ENCODE peak calls at places on chromosomes 7 and 10, in seven cellular contexts. One of them, this sample, is unnamed.

GRCh38 chr7:15461576-15461975 is 100.2 kb downstream of the AGMO start:
- DNase-seq in thoracic aorta: no peak
- DNase-seq in effector memory CD4-positive, alpha-beta T cell: no peak
- DNase-seq in CD8-positive, alpha-beta memory T cell: no peak
- DNase-seq in neuronal stem cell: no peak
- DNase-seq in IMR-90: peak; percentile 87
- DNase-seq in PC-3: peak; percentile 57
- DNase-seq in this sample: no peak

GRCh38 chr7:28872226-28872625 is 85.9 kb downstream of the TRIL start:
- DNase-seq in effector memory CD4-positive, alpha-beta T cell: no peak
- DNase-seq in PC-3: peak; percentile 68
- DNase-seq in neuronal stem cell: no peak
- DNase-seq in IMR-90: no peak
- DNase-seq in CD8-positive, alpha-beta memory T cell: no peak
- DNase-seq in thoracic aorta: no peak
- DNase-seq in this sample: no peak

GRCh38 chr10:123306290-123306689 is 152.1 kb downstream of the BUB3 start:
- DNase-seq in PC-3: no peak
- DNase-seq in effector memory CD4-positive, alpha-beta T cell: no peak
- DNase-seq in IMR-90: no peak
- DNase-seq in neuronal stem cell: no peak
- DNase-seq in thoracic aorta: no peak
- DNase-seq in CD8-positive, alpha-beta memory T cell: no peak
- DNase-seq in this sample: no peak

GRCh38 chr10:76210241-76210640 is 778.8 kb downstream of the LRMDA start:
- DNase-seq in CD8-positive, alpha-beta memory T cell: no peak
- DNase-seq in thoracic aorta: no peak
- DNase-seq in IMR-90: no peak
- DNase-seq in PC-3: peak; percentile 47
- DNase-seq in neuronal stem cell: no peak
- DNase-seq in effector memory CD4-positive, alpha-beta T cell: no peak
- DNase-seq in this sample: no peak

GRCh38 chr7:44676776-44677175 is 70.3 kb downstream of the OGDH start:
- DNase-seq in IMR-90: no peak
- DNase-seq in CD8-positive, alpha-beta memory T cell: no peak
- DNase-seq in effector memory CD4-positive, alpha-beta T cell: no peak
- DNase-seq in neuronal stem cell: no peak
- DNase-seq in thoracic aorta: no peak
- DNase-seq in PC-3: no peak
- DNase-seq in this sample: no peak

GRCh38 chr7:114087674-114088539 is 169.1 kb upstream of the PPP1R3A start:
- DNase-seq in PC-3: no peak
- DNase-seq in thoracic aorta: no peak
- DNase-seq in effector memory CD4-positive, alpha-beta T cell: no peak
- DNase-seq in neuronal stem cell: peak; percentile 5
- DNase-seq in IMR-90: no peak
- DNase-seq in CD8-positive, alpha-beta memory T cell: no peak
- DNase-seq in this sample: peak; percentile 49

GRCh38 chr7:96093435-96093834 is 228.5 kb downstream of the SLC25A13 start:
- DNase-seq in IMR-90: peak; percentile 91
- DNase-seq in thoracic aorta: no peak
- DNase-seq in effector memory CD4-positive, alpha-beta T cell: no peak
- DNase-seq in PC-3: peak; percentile 84
- DNase-seq in neuronal stem cell: no peak
- DNase-seq in CD8-positive, alpha-beta memory T cell: no peak
- DNase-seq in this sample: no peak

GRCh38 chr7:149685455-149685854 is 87.9 kb downstream of the ZNF467 start:
- DNase-seq in PC-3: no peak
- DNase-seq in thoracic aorta: no peak
- DNase-seq in neuronal stem cell: no peak
- DNase-seq in CD8-positive, alpha-beta memory T cell: no peak
- DNase-seq in IMR-90: no peak
- DNase-seq in effector memory CD4-positive, alpha-beta T cell: no peak
- DNase-seq in this sample: no peak

GRCh38 chr7:121077165-121077630 is 88.7 kb downstream of the CPED1 start:
- DNase-seq in thoracic aorta: no peak
- DNase-seq in effector memory CD4-positive, alpha-beta T cell: no peak
- DNase-seq in PC-3: no peak
- DNase-seq in CD8-positive, alpha-beta memory T cell: no peak
- DNase-seq in IMR-90: no peak
- DNase-seq in neuronal stem cell: no peak
- DNase-seq in this sample: no peak

GRCh38 chr7:44382459-44383300 is 57.3 kb upstream of the CAMK2B start:
- DNase-seq in IMR-90: peak; percentile 43
- DNase-seq in neuronal stem cell: no peak
- DNase-seq in CD8-positive, alpha-beta memory T cell: no peak
- DNase-seq in effector memory CD4-positive, alpha-beta T cell: no peak
- DNase-seq in PC-3: no peak
- DNase-seq in thoracic aorta: no peak
- DNase-seq in this sample: peak; percentile 17

GRCh38 chr7:149768931-149769330 is 4.5 kb downstream of the ZNF467 start:
- DNase-seq in neuronal stem cell: no peak
- DNase-seq in CD8-positive, alpha-beta memory T cell: no peak
- DNase-seq in IMR-90: no peak
- DNase-seq in PC-3: no peak
- DNase-seq in effector memory CD4-positive, alpha-beta T cell: no peak
- DNase-seq in thoracic aorta: no peak
- DNase-seq in this sample: no peak

GRCh38 chr10:79285315-79286185 is 61.7 kb upstream of the PPIF start:
- DNase-seq in PC-3: no peak
- DNase-seq in thoracic aorta: no peak
- DNase-seq in IMR-90: no peak
- DNase-seq in neuronal stem cell: no peak
- DNase-seq in CD8-positive, alpha-beta memory T cell: no peak
- DNase-seq in effector memory CD4-positive, alpha-beta T cell: no peak
- DNase-seq in this sample: no peak

GRCh38 chr7:69695998-69696657 is 97.9 kb downstream of the AUTS2 start:
- DNase-seq in effector memory CD4-positive, alpha-beta T cell: no peak
- DNase-seq in thoracic aorta: no peak
- DNase-seq in CD8-positive, alpha-beta memory T cell: peak; percentile 48
- DNase-seq in PC-3: no peak
- DNase-seq in IMR-90: no peak
- DNase-seq in neuronal stem cell: no peak
- DNase-seq in this sample: no peak

GRCh38 chr10:111392159-111392558 is 315.3 kb downstream of the ADRA2A start:
- DNase-seq in IMR-90: no peak
- DNase-seq in thoracic aorta: no peak
- DNase-seq in CD8-positive, alpha-beta memory T cell: no peak
- DNase-seq in PC-3: no peak
- DNase-seq in effector memory CD4-positive, alpha-beta T cell: no peak
- DNase-seq in neuronal stem cell: no peak
- DNase-seq in this sample: no peak

GRCh38 chr7:4613855-4614548 is 68.1 kb upstream of the FOXK1 start:
- DNase-seq in effector memory CD4-positive, alpha-beta T cell: no peak
- DNase-seq in IMR-90: peak; percentile 75
- DNase-seq in neuronal stem cell: no peak
- DNase-seq in PC-3: no peak
- DNase-seq in CD8-positive, alpha-beta memory T cell: no peak
- DNase-seq in thoracic aorta: no peak
- DNase-seq in this sample: no peak

GRCh38 chr10:100970076-100970913 is 991 bp downstream of the SEMA4G start:
- DNase-seq in CD8-positive, alpha-beta memory T cell: peak; percentile 64
- DNase-seq in neuronal stem cell: no peak
- DNase-seq in IMR-90: no peak
- DNase-seq in PC-3: no peak
- DNase-seq in thoracic aorta: no peak
- DNase-seq in effector memory CD4-positive, alpha-beta T cell: peak; percentile 8
- DNase-seq in this sample: peak; percentile 86

GRCh38 chr7:130887182-130888016 is 153.4 kb upstream of the KLF14 start:
- DNase-seq in effector memory CD4-positive, alpha-beta T cell: no peak
- DNase-seq in thoracic aorta: no peak
- DNase-seq in IMR-90: peak; percentile 89
- DNase-seq in PC-3: peak; percentile 91
- DNase-seq in neuronal stem cell: no peak
- DNase-seq in CD8-positive, alpha-beta memory T cell: no peak
- DNase-seq in this sample: no peak

GRCh38 chr7:44057849-44058758 is 7.3 kb downstream of the PGAM2 start:
- DNase-seq in thoracic aorta: no peak
- DNase-seq in CD8-positive, alpha-beta memory T cell: peak; percentile 37
- DNase-seq in neuronal stem cell: no peak
- DNase-seq in effector memory CD4-positive, alpha-beta T cell: no peak
- DNase-seq in IMR-90: no peak
- DNase-seq in PC-3: no peak
- DNase-seq in this sample: peak; percentile 36

GRCh38 chr10:7408003-7408493 is 2.8 kb downstream of the SFMBT2 start:
- DNase-seq in PC-3: no peak
- DNase-seq in CD8-positive, alpha-beta memory T cell: peak; percentile 61
- DNase-seq in neuronal stem cell: no peak
- DNase-seq in thoracic aorta: no peak
- DNase-seq in IMR-90: no peak
- DNase-seq in effector memory CD4-positive, alpha-beta T cell: no peak
- DNase-seq in this sample: peak; percentile 77

GRCh38 chr7:82105463-82105862 is 335.6 kb upstream of the HGF start:
- DNase-seq in neuronal stem cell: no peak
- DNase-seq in PC-3: peak; percentile 80
- DNase-seq in effector memory CD4-positive, alpha-beta T cell: no peak
- DNase-seq in CD8-positive, alpha-beta memory T cell: no peak
- DNase-seq in thoracic aorta: no peak
- DNase-seq in IMR-90: peak; percentile 91
- DNase-seq in this sample: no peak

GRCh38 chr7:28418311-28418710 is 6.0 kb downstream of the CREB5 start:
- DNase-seq in effector memory CD4-positive, alpha-beta T cell: no peak
- DNase-seq in CD8-positive, alpha-beta memory T cell: no peak
- DNase-seq in PC-3: no peak
- DNase-seq in neuronal stem cell: no peak
- DNase-seq in thoracic aorta: no peak
- DNase-seq in IMR-90: peak; percentile 34
- DNase-seq in this sample: no peak

GRCh38 chr10:120588311-120588710 is 131.3 kb downstream of the PLPP4 start:
- DNase-seq in IMR-90: no peak
- DNase-seq in effector memory CD4-positive, alpha-beta T cell: no peak
- DNase-seq in neuronal stem cell: no peak
- DNase-seq in PC-3: no peak
- DNase-seq in CD8-positive, alpha-beta memory T cell: no peak
- DNase-seq in thoracic aorta: no peak
- DNase-seq in this sample: no peak

GRCh38 chr10:109887776-109888175 is 35.5 kb downstream of the XPNPEP1 start:
- DNase-seq in effector memory CD4-positive, alpha-beta T cell: no peak
- DNase-seq in thoracic aorta: no peak
- DNase-seq in PC-3: no peak
- DNase-seq in IMR-90: no peak
- DNase-seq in neuronal stem cell: no peak
- DNase-seq in CD8-positive, alpha-beta memory T cell: no peak
- DNase-seq in this sample: no peak

GRCh38 chr7:124030964-124031363 is 1.9 kb downstream of the TMEM229A start:
- DNase-seq in effector memory CD4-positive, alpha-beta T cell: no peak
- DNase-seq in IMR-90: no peak
- DNase-seq in neuronal stem cell: no peak
- DNase-seq in thoracic aorta: no peak
- DNase-seq in CD8-positive, alpha-beta memory T cell: no peak
- DNase-seq in PC-3: no peak
- DNase-seq in this sample: no peak

GRCh38 chr7:124032369-124033092 is at the start of gene TMEM229A:
- DNase-seq in effector memory CD4-positive, alpha-beta T cell: no peak
- DNase-seq in PC-3: peak; percentile 52
- DNase-seq in neuronal stem cell: peak; percentile 57
- DNase-seq in CD8-positive, alpha-beta memory T cell: no peak
- DNase-seq in thoracic aorta: no peak
- DNase-seq in IMR-90: peak; percentile 28
- DNase-seq in this sample: peak; percentile 79

GRCh38 chr7:124031406-124031805 is 1.5 kb downstream of the TMEM229A start:
- DNase-seq in CD8-positive, alpha-beta memory T cell: no peak
- DNase-seq in effector memory CD4-positive, alpha-beta T cell: no peak
- DNase-seq in thoracic aorta: no peak
- DNase-seq in neuronal stem cell: no peak
- DNase-seq in IMR-90: no peak
- DNase-seq in PC-3: no peak
- DNase-seq in this sample: no peak

GRCh38 chr7:124033093-124033806 is 383 bp upstream of the TMEM229A start:
- DNase-seq in neuronal stem cell: peak; percentile 48
- DNase-seq in effector memory CD4-positive, alpha-beta T cell: no peak
- DNase-seq in thoracic aorta: no peak
- DNase-seq in CD8-positive, alpha-beta memory T cell: no peak
- DNase-seq in PC-3: no peak
- DNase-seq in IMR-90: no peak
- DNase-seq in this sample: peak; percentile 81

DNA sequence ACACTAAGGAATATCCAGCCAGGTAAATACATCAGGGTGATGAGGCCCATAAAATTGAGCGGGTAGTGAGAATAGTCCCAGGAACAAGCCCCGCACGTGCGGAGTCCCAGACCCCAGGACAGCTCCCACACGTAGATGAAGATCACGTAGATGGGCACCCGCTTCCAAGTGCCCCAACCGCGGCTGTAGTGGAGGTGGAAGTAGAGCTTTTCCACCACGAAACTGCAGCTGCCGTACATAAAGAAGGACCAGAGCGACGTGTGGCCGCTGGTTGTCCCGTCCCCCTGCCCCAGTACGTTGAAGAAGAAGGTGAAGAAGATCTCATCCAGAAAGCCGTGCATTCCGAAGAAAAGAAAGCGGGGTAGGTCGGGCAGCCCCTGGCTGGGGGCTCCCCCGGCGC is 948 bp downstream of the TMEM229A start:
- DNase-seq in CD8-positive, alpha-beta memory T cell: no peak
- DNase-seq in thoracic aorta: no peak
- DNase-seq in effector memory CD4-positive, alpha-beta T cell: no peak
- DNase-seq in PC-3: no peak
- DNase-seq in neuronal stem cell: no peak
- DNase-seq in IMR-90: no peak
- DNase-seq in this sample: no peak
- H3K4me3 ChIP-seq in CD8-positive, alpha-beta memory T cell: no peak overlapping the region
- H3K4me3 ChIP-seq in thoracic aorta: peak overlapping the region; percentile 63
- H3K4me3 ChIP-seq in effector memory CD4-positive, alpha-beta T cell: no peak overlapping the region
- H3K4me3 ChIP-seq in PC-3: peak overlapping the region; percentile 69
- H3K4me3 ChIP-seq in neuronal stem cell: peak overlapping the region; percentile 81
- H3K4me3 ChIP-seq in IMR-90: no peak overlapping the region
- H3K4me3 ChIP-seq in this sample: peak overlapping the region; percentile 62

DNA sequence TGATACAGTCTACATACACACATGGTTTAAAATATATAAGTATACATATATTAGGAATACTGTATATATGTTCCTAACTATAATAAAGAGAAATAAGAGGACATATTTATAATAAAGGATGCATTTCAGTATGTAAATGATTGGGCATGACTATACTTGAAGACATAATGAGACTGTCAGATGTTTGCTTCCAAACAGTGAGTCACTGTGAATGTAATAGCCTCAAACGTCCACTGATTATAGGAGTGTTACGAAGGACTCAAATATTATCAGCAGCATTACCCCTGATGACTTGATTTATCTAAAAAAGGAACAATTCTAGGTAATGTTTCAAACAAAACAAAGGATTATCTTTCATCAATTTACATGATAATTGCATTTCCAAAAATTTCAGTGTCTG is 39.9 kb upstream of the NRBF2 start:
- DNase-seq in IMR-90: peak; percentile 14
- DNase-seq in CD8-positive, alpha-beta memory T cell: no peak
- DNase-seq in thoracic aorta: no peak
- DNase-seq in PC-3: peak; percentile 81
- DNase-seq in effector memory CD4-positive, alpha-beta T cell: no peak
- DNase-seq in neuronal stem cell: no peak
- DNase-seq in this sample: no peak
- H3K27me3 ChIP-seq in IMR-90: no peaks in the 10 kb centered on the region
- H3K27me3 ChIP-seq in CD8-positive, alpha-beta memory T cell: no peaks in the 10 kb centered on the region
- H3K27me3 ChIP-seq in thoracic aorta: no peaks in the 10 kb centered on the region
- H3K27me3 ChIP-seq in PC-3: no peaks in the 10 kb centered on the region
- H3K27me3 ChIP-seq in effector memory CD4-positive, alpha-beta T cell: no peaks in the 10 kb centered on the region
- H3K27me3 ChIP-seq in neuronal stem cell: no peaks in the 10 kb centered on the region
- H3K27me3 ChIP-seq in this sample: no peaks in the 10 kb centered on the region

GRCh38 chr7:112467867-112468266 is 12.9 kb upstream of the LSMEM1 start:
- DNase-seq in thoracic aorta: no peak
- DNase-seq in PC-3: no peak
- DNase-seq in neuronal stem cell: no peak
- DNase-seq in CD8-positive, alpha-beta memory T cell: no peak
- DNase-seq in IMR-90: no peak
- DNase-seq in effector memory CD4-positive, alpha-beta T cell: no peak
- DNase-seq in this sample: no peak
- H3K36me3 ChIP-seq in thoracic aorta: peaks cover 46% of the 10 kb centered on the region
- H3K36me3 ChIP-seq in PC-3: peaks cover 86% of the 10 kb centered on the region
- H3K36me3 ChIP-seq in neuronal stem cell: peaks cover 100% of the 10 kb centered on the region
- H3K36me3 ChIP-seq in CD8-positive, alpha-beta memory T cell: peaks cover 20% of the 10 kb centered on the region
- H3K36me3 ChIP-seq in IMR-90: peaks cover 38% of the 10 kb centered on the region
- H3K36me3 ChIP-seq in effector memory CD4-positive, alpha-beta T cell: peaks cover 62% of the 10 kb centered on the region
- H3K36me3 ChIP-seq in this sample: peaks cover 15% of the 10 kb centered on the region

GRCh38 chr7:80498481-80499349 is 13.1 kb downstream of the GNAT3 start:
- DNase-seq in thoracic aorta: no peak
- DNase-seq in CD8-positive, alpha-beta memory T cell: no peak
- DNase-seq in neuronal stem cell: no peak
- DNase-seq in PC-3: peak; percentile 33
- DNase-seq in effector memory CD4-positive, alpha-beta T cell: no peak
- DNase-seq in IMR-90: peak; percentile 71
- DNase-seq in this sample: no peak
- H3K4me3 ChIP-seq in thoracic aorta: no peak overlapping the region
- H3K4me3 ChIP-seq in CD8-positive, alpha-beta memory T cell: no peak overlapping the region
- H3K4me3 ChIP-seq in neuronal stem cell: no peak overlapping the region
- H3K4me3 ChIP-seq in PC-3: peak overlapping the region; percentile 30
- H3K4me3 ChIP-seq in effector memory CD4-positive, alpha-beta T cell: no peak overlapping the region
- H3K4me3 ChIP-seq in IMR-90: no peak overlapping the region
- H3K4me3 ChIP-seq in this sample: no peak overlapping the region